ENCODE peak calls at places on chromosomes 2 and 18, in seven cellular contexts. R is left ventricle myocardium inferior, F is A549, W is sigmoid colon, Z is neuronal stem cell, L is neural progenitor cell, G is lower lobe of right lung. U is an unnamed sample.

GRCh38 chr2:152407204-152407721 is 72.3 kb downstream of the FMNL2 start:
- DNase-seq in Z (peak), G (no peak), L (peak), W (peak), F (peak), R (peak), U (peak)

GRCh38 chr18:32612651-32613050 is 142.0 kb upstream of the GAREM1 start:
- DNase-seq in W (no peak), G (no peak), R (no peak), Z (no peak), F (no peak), L (no peak), U (no peak)

GRCh38 chr2:24912986-24913385 is 7.1 kb downstream of the ADCY3 start:
- DNase-seq in R (no peak), G (no peak), L (no peak), Z (no peak), F (no peak), W (no peak), U (no peak)

GRCh38 chr2:73838889-73839539 is 10.3 kb downstream of the STAMBP start:
- DNase-seq in F (no peak), R (no peak), L (no peak), G (no peak), Z (no peak), W (no peak), U (no peak)

GRCh38 chr2:127155901-127156300 is 48.9 kb upstream of the BIN1 start:
- DNase-seq in W (peak), L (no peak), F (no peak), Z (no peak), G (no peak), R (no peak), U (no peak)

GRCh38 chr2:111024496-111024895 is 96.2 kb upstream of the BCL2L11 start:
- DNase-seq in W (no peak), F (no peak), G (no peak), L (no peak), Z (no peak), R (no peak), U (no peak)

GRCh38 chr2:29053680-29054400 is 20.5 kb downstream of the PCARE start:
- DNase-seq in Z (no peak), G (no peak), W (peak), F (no peak), L (no peak), R (no peak), U (no peak)

GRCh38 chr2:38601463-38602135 is 1.1 kb downstream of the HNRNPLL start:
- DNase-seq in G (no peak), R (no peak), L (peak), F (no peak), W (no peak), Z (peak), U (peak)

GRCh38 chr2:12809526-12809925 is 92.8 kb downstream of the TRIB2 start:
- DNase-seq in W (no peak), L (no peak), R (peak), G (no peak), Z (no peak), F (no peak), U (no peak)

GRCh38 chr2:54629914-54630609 is 93.4 kb upstream of the EML6 start:
- DNase-seq in R (peak), L (no peak), G (no peak), Z (no peak), W (no peak), F (peak), U (no peak)

GRCh38 chr2:54631755-54632154 is 91.7 kb upstream of the EML6 start:
- DNase-seq in Z (no peak), G (no peak), W (no peak), F (no peak), L (no peak), R (no peak), U (no peak)

GRCh38 chr2:54628957-54629356 is 94.5 kb upstream of the EML6 start:
- DNase-seq in G (no peak), F (no peak), R (no peak), Z (no peak), W (no peak), L (no peak), U (no peak)

GRCh38 chr2:54629390-54629789 is 94.1 kb upstream of the EML6 start:
- DNase-seq in F (no peak), W (no peak), Z (no peak), R (no peak), L (no peak), G (no peak), U (no peak)

DNA sequence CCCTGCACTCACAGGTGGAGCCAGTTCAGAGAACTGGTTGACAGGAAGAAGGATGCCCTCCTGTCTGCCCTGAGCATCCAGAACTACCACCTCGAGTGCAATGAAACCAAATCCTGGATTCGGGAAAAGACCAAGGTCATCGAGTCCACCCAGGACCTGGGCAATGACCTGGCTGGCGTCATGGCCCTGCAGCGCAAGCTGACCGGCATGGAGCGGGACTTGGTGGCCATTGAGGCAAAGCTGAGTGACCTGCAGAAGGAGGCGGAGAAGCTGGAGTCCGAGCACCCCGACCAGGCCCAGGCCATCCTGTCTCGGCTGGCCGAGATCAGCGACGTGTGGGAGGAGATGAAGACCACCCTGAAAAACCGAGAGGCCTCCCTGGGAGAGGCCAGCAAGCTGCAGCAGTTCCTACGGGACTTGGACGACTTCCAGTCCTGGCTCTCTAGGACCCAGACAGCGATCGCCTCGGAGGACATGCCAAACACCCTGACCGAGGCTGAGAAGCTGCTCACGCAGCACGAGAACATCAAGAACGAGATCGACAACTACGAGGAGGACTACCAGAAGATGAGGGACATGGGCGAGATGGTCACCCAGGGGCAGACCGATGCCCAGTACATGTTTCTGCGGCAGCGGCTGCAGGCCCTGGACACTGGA is 92.5 kb upstream of the EML6 start:
- DNase-seq in R (no peak), Z (no peak), L (no peak), G (no peak), W (no peak), F (no peak), U (no peak)
- H3K4me3 ChIP-seq in R (peak), Z (no peak), L (no peak), G (no peak), W (no peak), F (no peak), U (no peak)

GRCh38 chr2:10398496-10398895 is 49.6 kb downstream of the ODC1 start:
- DNase-seq in F (no peak), W (peak), R (peak), Z (no peak), L (no peak), G (peak), U (no peak)
- H3K27ac ChIP-seq in F (no peak), W (peak), R (peak), Z (no peak), L (no peak), G (peak), U (no peak)

DNA sequence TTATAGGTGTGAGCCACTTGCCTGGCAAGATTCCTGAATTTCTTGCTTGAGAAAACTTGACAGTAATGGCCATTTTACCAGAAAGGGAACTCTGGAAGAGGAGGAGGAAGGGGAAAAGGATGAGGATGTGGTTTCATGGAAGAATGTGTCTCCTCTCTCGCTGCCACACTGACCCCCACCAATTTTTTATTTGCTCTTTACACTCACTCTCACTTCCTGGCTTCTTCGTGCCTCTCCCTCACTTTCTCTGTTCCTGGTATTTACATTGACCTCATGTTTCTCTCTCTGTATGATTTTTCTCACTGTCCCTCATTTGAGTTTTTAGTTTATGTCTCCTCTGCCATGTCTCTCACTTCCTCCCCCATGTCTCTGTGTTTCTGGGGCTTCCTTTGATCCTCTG is 134.5 kb upstream of the CAB39 start:
- DNase-seq in R (no peak), L (no peak), G (no peak), Z (no peak), W (no peak), F (no peak), U (no peak)
- H3K4me3 ChIP-seq in R (no peak), L (no peak), G (no peak), Z (no peak), W (no peak), F (no peak), U (no peak)

GRCh38 chr18:76823574-76823973 is 1.2 kb downstream of the ZNF236 start:
- DNase-seq in Z (peak), L (peak), R (peak), F (peak), W (peak), G (peak), U (peak)
- H3K27ac ChIP-seq in Z (no peak), L (no peak), R (peak), F (peak), W (peak), G (peak), U (peak)

GRCh38 chr2:118774458-118775133 is 72.9 kb downstream of the EN1 start:
- DNase-seq in Z (peak), G (peak), L (peak), W (no peak), R (peak), F (peak), U (peak)
- H3K4me3 ChIP-seq in Z (peak), G (peak), L (peak), W (peak), R (peak), F (peak), U (peak)

DNA sequence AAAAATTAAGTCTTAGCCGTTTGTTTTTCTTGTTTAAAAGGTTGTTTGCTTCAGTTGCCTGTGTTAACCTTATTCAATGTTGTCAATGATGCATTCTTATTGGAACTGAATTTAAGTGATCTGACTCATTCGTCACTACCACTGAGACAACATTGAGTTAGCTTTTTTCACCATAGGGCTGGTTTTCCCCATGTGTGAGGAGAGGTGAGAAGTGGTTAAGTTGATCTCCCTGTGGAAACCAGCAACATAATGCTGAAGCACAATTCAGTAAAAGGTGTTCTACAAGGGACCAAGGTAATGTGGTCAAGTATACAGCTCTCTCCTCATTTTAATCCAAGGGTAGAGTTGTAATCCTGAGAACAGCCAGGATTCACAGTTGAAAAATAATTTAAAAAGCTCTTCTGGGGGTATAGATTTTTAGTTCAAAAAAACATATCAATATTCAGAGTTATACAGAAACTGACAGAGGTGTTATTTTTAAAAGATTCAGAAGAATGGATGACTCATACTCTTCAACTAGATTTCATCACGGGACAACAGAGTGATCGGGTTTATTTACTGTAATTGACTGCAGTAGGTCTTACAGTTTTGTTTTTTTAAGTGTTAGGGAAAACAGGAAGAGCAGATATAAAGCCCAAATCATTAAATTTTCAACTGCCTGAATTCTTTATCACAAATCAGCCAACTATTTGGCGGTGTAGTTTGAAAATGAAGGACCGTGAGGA is 12.6 kb downstream of the NOP58 start:
- DNase-seq in G (no peak), Z (no peak), L (no peak), W (no peak), F (no peak), R (no peak), U (no peak)
- H3K27ac ChIP-seq in G (peak), Z (no peak), L (no peak), W (peak), F (no peak), R (no peak), U (no peak)

DNA sequence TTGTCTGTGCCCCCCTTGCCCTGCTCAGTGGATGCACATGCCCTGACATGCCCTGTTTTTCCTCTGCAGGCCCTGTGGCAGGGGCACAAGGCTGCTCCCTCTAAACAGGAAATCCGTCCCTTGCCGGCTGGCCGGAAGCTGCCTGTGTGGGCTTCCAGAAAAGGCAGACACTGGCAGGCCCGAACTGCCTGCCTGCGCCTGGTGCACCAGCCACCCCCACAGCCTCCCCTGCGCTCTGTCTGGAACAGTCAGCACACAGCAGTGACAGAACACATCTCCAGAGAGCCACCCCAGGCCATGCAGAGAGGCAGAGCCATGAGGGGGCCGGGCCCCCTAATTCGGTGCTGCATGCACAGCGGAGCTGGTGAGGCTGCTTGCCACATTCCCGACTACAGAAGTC is 33.5 kb downstream of the LOXHD1 start:
- DNase-seq in R (peak), L (no peak), Z (no peak), W (no peak), G (no peak), F (no peak), U (no peak)
- H3K4me3 ChIP-seq in R (no peak), L (no peak), Z (no peak), W (peak), G (no peak), F (no peak), U (no peak)

GRCh38 chr2:233129351-233129978 is 69.3 kb downstream of the INPP5D start:
- DNase-seq in F (peak), Z (no peak), W (no peak), R (no peak), L (peak), G (no peak), U (peak)
- H3K27ac ChIP-seq in F (no peak), Z (no peak), W (no peak), R (no peak), L (no peak), G (no peak), U (no peak)

GRCh38 chr18:2848879-2849254 is 2.1 kb downstream of the EMILIN2 start:
- DNase-seq in R (no peak), F (no peak), G (no peak), L (no peak), Z (no peak), W (peak), U (peak)

GRCh38 chr18:2847341-2848144 is 737 bp downstream of the EMILIN2 start:
- DNase-seq in W (peak), G (peak), Z (peak), F (no peak), L (peak), R (peak), U (peak)

GRCh38 chr18:2846241-2846637 is 567 bp upstream of the EMILIN2 start:
- DNase-seq in G (peak), R (no peak), L (peak), F (no peak), Z (peak), W (peak), U (no peak)

GRCh38 chr18:2846638-2847340 is at the start of gene EMILIN2:
- DNase-seq in W (peak), F (no peak), R (peak), G (peak), Z (peak), L (peak), U (peak)

DNA sequence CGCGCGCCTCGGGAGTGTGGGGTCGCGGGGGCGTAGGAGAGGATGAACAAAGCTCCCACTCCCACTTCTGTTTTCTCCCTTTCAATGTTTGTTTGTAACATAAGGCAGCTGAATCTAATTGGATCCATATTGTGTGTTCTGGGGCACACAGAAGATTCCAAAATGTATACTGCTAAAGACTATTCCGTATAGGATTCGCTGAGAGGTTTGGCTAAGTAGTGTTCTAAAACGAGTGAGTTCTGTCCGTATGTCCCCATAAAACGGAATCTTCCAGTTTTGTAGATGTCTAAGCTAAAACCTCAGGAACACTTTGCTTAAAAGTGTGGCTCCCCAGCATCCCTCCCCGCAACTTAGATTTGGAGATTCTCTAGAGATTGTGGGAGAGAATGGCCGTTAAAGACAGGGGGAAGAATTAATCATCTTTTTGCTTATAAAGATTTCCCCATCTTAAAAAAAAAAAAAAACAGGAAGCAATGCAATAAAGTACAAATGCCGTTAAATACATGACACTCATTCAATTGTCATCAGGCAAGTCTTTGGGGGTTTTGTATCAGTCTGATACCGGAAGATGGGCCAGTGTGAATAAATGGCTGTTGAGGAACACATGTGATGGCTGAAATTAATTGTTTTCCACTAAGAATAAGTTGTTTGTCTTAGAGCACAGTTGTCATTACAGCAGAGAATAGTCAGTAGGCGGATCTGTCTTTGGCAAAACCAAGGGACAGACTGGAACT is 1.5 kb downstream of the EMILIN2 start:
- DNase-seq in W (no peak), L (no peak), F (no peak), R (no peak), G (no peak), Z (peak), U (peak)
- H3K4me3 ChIP-seq in W (peak), L (peak), F (peak), R (peak), G (peak), Z (no peak), U (peak)

U was measured in cardiac muscle cell.